ENCODE peak calls at places on chromosome 13, in five cellular contexts. B is suprapubic skin, C is upper lobe of left lung, O is endothelial cell of umbilical vein, S is stomach. W is an unnamed sample.

GRCh38 chr13:41411536-41411935 is 45.8 kb upstream of the RGCC start:
- DNase-seq in B (no peak), C (no peak), O (peak), S (no peak), W (no peak)

GRCh38 chr13:107712145-107712544 is 503.2 kb downstream of the LIG4 start:
- DNase-seq in S (no peak), C (no peak), B (no peak), O (no peak), W (no peak)

GRCh38 chr13:114025432-114026127 is 51.7 kb upstream of the C13orf46 start:
- DNase-seq in B (no peak), O (no peak), C (peak), S (no peak), W (no peak)

GRCh38 chr13:23752111-23753001 is 136.8 kb downstream of the MIPEP start:
- DNase-seq in C (no peak), S (no peak), O (no peak), B (no peak), W (no peak)

GRCh38 chr13:48476215-48476614 is 56.7 kb downstream of the RCBTB2 start:
- DNase-seq in O (no peak), S (no peak), B (no peak), C (no peak), W (no peak)

GRCh38 chr13:40390290-40391008 is 276.0 kb downstream of the FOXO1 start:
- DNase-seq in C (no peak), S (no peak), B (no peak), O (no peak), W (no peak)

GRCh38 chr13:100674363-100674847 is at the start of gene TMTC4:
- DNase-seq in S (no peak), C (no peak), O (no peak), B (no peak), W (peak)

GRCh38 chr13:36778083-36778671 is 40.8 kb upstream of the RFXAP start:
- DNase-seq in B (no peak), C (no peak), O (no peak), S (no peak), W (no peak)

GRCh38 chr13:98371624-98372023 is 194.6 kb upstream of the RNF113B start:
- DNase-seq in B (no peak), O (no peak), S (no peak), C (no peak), W (no peak)

GRCh38 chr13:27263438-27263837 is 7.2 kb upstream of the RASL11A start:
- DNase-seq in O (no peak), C (no peak), B (no peak), S (no peak), W (no peak)

GRCh38 chr13:84684048-84684662 is 801.9 kb upstream of the SLITRK1 start:
- DNase-seq in C (no peak), S (peak), B (no peak), O (no peak), W (no peak)

GRCh38 chr13:98466634-98467236 is 110.2 kb downstream of the STK24 start:
- DNase-seq in O (peak), S (no peak), B (no peak), C (no peak), W (no peak)

GRCh38 chr13:29969286-29969685 is 118.9 kb upstream of the UBL3 start:
- DNase-seq in C (no peak), O (no peak), B (no peak), S (no peak), W (no peak)

GRCh38 chr13:69291292-69291906 is 816.2 kb upstream of the ATXN8OS start:
- DNase-seq in S (no peak), B (no peak), C (no peak), O (no peak), W (no peak)

GRCh38 chr13:60514891-60515290 is 117.9 kb downstream of the TDRD3 start:
- DNase-seq in C (no peak), B (no peak), O (no peak), S (no peak), W (no peak)

GRCh38 chr13:104382941-104383340 is 1316.7 kb upstream of the SLC10A2 start:
- DNase-seq in O (no peak), S (no peak), B (no peak), C (no peak), W (no peak)

GRCh38 chr13:98549006-98549727 is 27.7 kb downstream of the STK24 start:
- DNase-seq in C (no peak), B (no peak), S (no peak), O (no peak), W (no peak)

GRCh38 chr13:50393641-50394040 is 378.4 kb downstream of the KCNRG start:
- DNase-seq in C (no peak), B (no peak), S (no peak), O (no peak), W (no peak)
- TF ChIP-seq POLR2AphosphoS5 in C (no peak), B (no peak), S (no peak), O (no peak), W (no peak)

DNA sequence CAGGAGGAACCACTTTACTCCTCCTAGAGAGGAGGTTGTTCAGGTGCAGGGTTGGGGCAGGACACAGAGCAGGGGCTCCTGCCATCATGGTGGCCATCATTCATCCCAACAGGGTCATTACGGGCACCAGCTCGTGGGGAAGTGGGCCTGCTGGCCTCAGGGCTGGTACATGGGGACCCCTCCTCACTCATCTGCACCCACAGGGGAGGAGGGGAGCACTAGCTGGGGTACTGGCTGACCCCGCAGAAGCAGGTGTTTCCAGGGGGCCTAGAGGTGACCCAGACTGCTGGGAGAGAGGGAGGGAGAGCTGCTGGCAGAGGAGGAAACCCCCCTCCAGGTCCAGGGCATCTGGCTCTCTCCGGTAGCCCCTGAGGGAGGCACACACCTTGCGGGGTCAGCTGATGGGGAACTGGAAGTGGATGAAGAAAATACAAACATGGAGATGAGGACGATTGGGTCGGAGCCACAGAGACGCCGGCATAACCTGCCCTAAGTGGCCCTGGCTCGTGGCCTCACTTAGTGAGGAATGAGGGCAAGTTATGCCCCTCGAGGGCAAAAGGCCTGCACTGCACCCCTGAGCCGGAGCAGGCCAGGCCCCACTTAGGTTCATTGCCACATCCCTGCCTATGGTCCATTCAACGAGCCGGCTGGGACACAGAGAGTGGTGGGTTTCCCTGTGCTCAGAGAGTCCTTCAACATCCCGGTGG is 76.2 kb downstream of the SOX1 start:
- DNase-seq in B (no peak), C (no peak), S (peak), O (no peak), W (no peak)
- TF ChIP-seq POLR2AphosphoS5 in B (no peak), C (no peak), S (no peak), O (no peak), W (no peak)

DNA sequence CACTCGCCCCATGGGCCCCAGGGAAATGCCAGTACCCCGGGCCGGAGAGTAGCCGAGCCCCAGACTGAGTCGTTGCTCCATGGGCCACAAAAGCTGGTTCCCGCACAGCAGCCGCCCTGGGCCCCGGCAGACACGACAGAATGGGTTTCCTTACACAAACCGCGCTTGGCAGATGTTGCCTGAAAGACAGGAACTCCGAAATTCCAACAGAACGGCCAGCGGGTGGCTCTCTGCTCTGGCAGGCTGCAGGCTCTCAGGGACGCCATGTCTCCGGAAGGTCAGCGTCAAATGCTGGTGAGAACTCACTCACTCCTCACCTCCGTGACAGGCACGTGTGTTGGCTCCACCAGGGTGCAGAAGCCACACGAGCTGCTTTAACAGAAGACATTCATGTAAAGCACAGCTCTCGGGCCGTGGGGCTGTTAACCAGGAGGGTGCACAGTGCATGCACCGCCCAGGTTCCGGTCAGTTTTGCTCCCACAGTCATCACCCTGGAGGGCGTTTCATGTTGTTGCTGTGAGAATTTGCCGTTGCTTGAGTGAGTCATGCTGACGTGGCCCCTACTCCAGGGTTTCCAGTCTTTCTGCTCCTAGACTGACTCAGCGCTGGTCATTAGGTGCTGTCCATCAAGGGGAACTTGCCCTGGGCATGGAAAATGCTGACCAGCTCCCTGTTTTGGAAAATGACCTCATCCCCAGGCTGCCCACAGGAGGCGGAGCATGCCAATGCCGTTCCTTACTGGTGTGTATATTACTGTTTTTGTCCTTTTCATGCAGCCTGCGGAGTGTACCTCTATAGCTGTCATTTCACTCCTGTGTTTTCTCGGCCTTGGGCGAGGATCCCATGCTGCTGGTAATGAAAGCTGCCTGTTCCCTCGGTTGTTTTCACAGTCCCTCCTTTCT is 44.8 kb downstream of the ANKRD10 start:
- DNase-seq in S (peak), O (peak), B (peak), C (peak), W (no peak)
- TF ChIP-seq POLR2AphosphoS5 in S (peak), O (peak), B (no peak), C (peak), W (no peak)

GRCh38 chr13:106550570-106551135 is 15.2 kb upstream of the EFNB2 start:
- DNase-seq in O (no peak), S (no peak), C (no peak), B (no peak), W (no peak)
- TF ChIP-seq POLR2AphosphoS5 in O (no peak), S (no peak), C (no peak), B (no peak), W (no peak)

DNA sequence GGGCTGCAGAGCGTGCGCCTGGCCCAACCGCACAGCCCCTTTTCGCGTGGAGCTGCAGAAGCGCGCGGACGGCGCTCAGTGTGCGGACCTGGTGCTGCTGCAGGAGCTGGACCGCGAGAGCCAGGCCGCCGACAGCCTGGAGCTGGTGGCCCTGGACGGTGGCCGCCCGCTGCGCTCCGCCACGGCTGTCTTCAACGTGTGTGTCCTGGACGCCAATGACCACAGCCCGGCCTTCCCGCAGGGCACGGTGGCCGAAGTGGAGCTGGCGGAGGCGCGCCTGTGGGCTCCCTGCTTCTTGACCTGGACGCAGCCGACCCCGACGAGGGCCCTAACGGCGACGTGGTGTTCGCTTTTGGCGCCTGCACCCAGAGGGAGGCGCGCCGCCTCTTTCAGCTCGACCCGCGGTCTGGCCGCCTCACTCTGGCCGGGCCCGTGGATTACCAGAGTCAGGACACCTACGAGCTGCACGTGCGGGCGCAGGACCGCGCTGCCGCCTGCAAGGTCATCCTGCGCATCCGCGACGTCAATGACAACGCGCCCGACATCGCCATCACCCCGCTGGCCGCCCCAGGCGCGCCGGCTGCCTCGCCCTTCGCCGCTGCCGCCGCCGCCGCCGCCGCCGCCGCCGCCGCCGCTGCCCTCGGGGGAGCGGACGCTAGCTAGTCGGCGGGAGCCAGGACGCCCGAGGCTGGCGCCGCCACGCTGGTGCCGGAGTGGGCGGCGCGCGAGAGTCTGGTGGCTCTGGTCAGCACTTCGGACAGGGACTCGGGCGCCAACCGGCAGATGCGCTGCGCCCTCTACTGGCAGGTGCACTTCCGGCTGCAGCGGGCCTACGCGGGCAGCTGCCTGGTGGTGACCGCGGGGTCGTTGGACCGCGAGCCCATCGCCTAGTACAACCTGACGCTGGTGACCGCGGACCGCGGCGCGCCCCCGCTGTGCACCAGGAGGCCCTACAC is 172.2 kb downstream of the OLFM4 start:
- DNase-seq in B (no peak), O (no peak), S (peak), C (peak), W (no peak)
- TF ChIP-seq POLR2AphosphoS5 in B (no peak), O (no peak), S (no peak), C (no peak), W (no peak)